ENCODE peak calls at places on chromosomes 5 and 9, in eight cellular contexts. One of them, this sample, is unnamed.

GRCh38 chr9:1995084-1995483 is 20.1 kb upstream of the SMARCA2 start:
- DNase-seq in spleen: no peak
- DNase-seq in AG09309: no peak
- DNase-seq in upper lobe of left lung: no peak
- DNase-seq in dorsolateral prefrontal cortex: no peak
- DNase-seq in HFF-Myc: no peak
- DNase-seq in mammary epithelial cell: no peak
- DNase-seq in heart left ventricle: no peak
- DNase-seq in this sample: no peak

GRCh38 chr9:88173378-88173999 is 35.2 kb upstream of the SPATA31C2 start:
- DNase-seq in spleen: no peak
- DNase-seq in dorsolateral prefrontal cortex: no peak
- DNase-seq in HFF-Myc: peak
- DNase-seq in AG09309: peak
- DNase-seq in upper lobe of left lung: peak
- DNase-seq in mammary epithelial cell: peak
- DNase-seq in heart left ventricle: peak
- DNase-seq in this sample: peak

GRCh38 chr5:128253224-128253623 is 169.7 kb downstream of the SLC12A2 start:
- DNase-seq in dorsolateral prefrontal cortex: no peak
- DNase-seq in upper lobe of left lung: no peak
- DNase-seq in AG09309: no peak
- DNase-seq in spleen: no peak
- DNase-seq in HFF-Myc: no peak
- DNase-seq in mammary epithelial cell: no peak
- DNase-seq in heart left ventricle: no peak
- DNase-seq in this sample: no peak

GRCh38 chr5:7897014-7897600 is 28.2 kb downstream of the MTRR start:
- DNase-seq in mammary epithelial cell: peak
- DNase-seq in upper lobe of left lung: no peak
- DNase-seq in AG09309: no peak
- DNase-seq in dorsolateral prefrontal cortex: no peak
- DNase-seq in spleen: no peak
- DNase-seq in heart left ventricle: no peak
- DNase-seq in HFF-Myc: peak
- DNase-seq in this sample: no peak

GRCh38 chr9:16414451-16414850 is 456.0 kb downstream of the BNC2 start:
- DNase-seq in upper lobe of left lung: no peak
- DNase-seq in dorsolateral prefrontal cortex: no peak
- DNase-seq in spleen: no peak
- DNase-seq in AG09309: no peak
- DNase-seq in heart left ventricle: no peak
- DNase-seq in HFF-Myc: no peak
- DNase-seq in mammary epithelial cell: no peak
- DNase-seq in this sample: no peak

GRCh38 chr9:4497855-4498254 is 7.6 kb downstream of the SLC1A1 start:
- DNase-seq in dorsolateral prefrontal cortex: no peak
- DNase-seq in heart left ventricle: no peak
- DNase-seq in spleen: no peak
- DNase-seq in mammary epithelial cell: no peak
- DNase-seq in upper lobe of left lung: no peak
- DNase-seq in AG09309: peak
- DNase-seq in HFF-Myc: no peak
- DNase-seq in this sample: no peak

GRCh38 chr9:134851015-134851414 is 29.6 kb upstream of the FCN2 start:
- DNase-seq in spleen: peak
- DNase-seq in heart left ventricle: no peak
- DNase-seq in mammary epithelial cell: no peak
- DNase-seq in HFF-Myc: no peak
- DNase-seq in upper lobe of left lung: no peak
- DNase-seq in AG09309: no peak
- DNase-seq in dorsolateral prefrontal cortex: no peak
- DNase-seq in this sample: no peak

GRCh38 chr5:68922172-68922987 is 171.4 kb upstream of the SLC30A5 start:
- DNase-seq in heart left ventricle: no peak
- DNase-seq in dorsolateral prefrontal cortex: no peak
- DNase-seq in AG09309: no peak
- DNase-seq in mammary epithelial cell: no peak
- DNase-seq in HFF-Myc: no peak
- DNase-seq in upper lobe of left lung: no peak
- DNase-seq in spleen: no peak
- DNase-seq in this sample: no peak

GRCh38 chr9:70406446-70406862 is 8.0 kb downstream of the KLF9 start:
- DNase-seq in HFF-Myc: no peak
- DNase-seq in AG09309: no peak
- DNase-seq in mammary epithelial cell: no peak
- DNase-seq in upper lobe of left lung: no peak
- DNase-seq in spleen: no peak
- DNase-seq in dorsolateral prefrontal cortex: no peak
- DNase-seq in heart left ventricle: no peak
- DNase-seq in this sample: no peak

GRCh38 chr5:61082516-61083280 is 79.6 kb downstream of the SMIM15 start:
- DNase-seq in mammary epithelial cell: peak
- DNase-seq in dorsolateral prefrontal cortex: no peak
- DNase-seq in HFF-Myc: no peak
- DNase-seq in spleen: no peak
- DNase-seq in heart left ventricle: no peak
- DNase-seq in upper lobe of left lung: no peak
- DNase-seq in AG09309: no peak
- DNase-seq in this sample: no peak

GRCh38 chr9:5834214-5834613 is 1.3 kb upstream of the ERMP1 start:
- DNase-seq in upper lobe of left lung: no peak
- DNase-seq in mammary epithelial cell: no peak
- DNase-seq in spleen: no peak
- DNase-seq in AG09309: no peak
- DNase-seq in dorsolateral prefrontal cortex: no peak
- DNase-seq in HFF-Myc: no peak
- DNase-seq in heart left ventricle: no peak
- DNase-seq in this sample: no peak

GRCh38 chr9:89723696-89724095 is 118.9 kb downstream of the GADD45G start:
- DNase-seq in heart left ventricle: no peak
- DNase-seq in spleen: no peak
- DNase-seq in AG09309: no peak
- DNase-seq in upper lobe of left lung: no peak
- DNase-seq in mammary epithelial cell: no peak
- DNase-seq in HFF-Myc: no peak
- DNase-seq in dorsolateral prefrontal cortex: no peak
- DNase-seq in this sample: peak

GRCh38 chr5:80408475-80408875 is 611 bp downstream of the ZFYVE16 start:
- DNase-seq in upper lobe of left lung: peak
- DNase-seq in HFF-Myc: no peak
- DNase-seq in dorsolateral prefrontal cortex: peak
- DNase-seq in spleen: no peak
- DNase-seq in mammary epithelial cell: peak
- DNase-seq in heart left ventricle: peak
- DNase-seq in AG09309: no peak
- DNase-seq in this sample: no peak

GRCh38 chr9:36922548-36922947 is 111.5 kb downstream of the PAX5 start:
- DNase-seq in upper lobe of left lung: no peak
- DNase-seq in AG09309: no peak
- DNase-seq in HFF-Myc: no peak
- DNase-seq in heart left ventricle: no peak
- DNase-seq in dorsolateral prefrontal cortex: no peak
- DNase-seq in mammary epithelial cell: no peak
- DNase-seq in spleen: no peak
- DNase-seq in this sample: no peak

DNA sequence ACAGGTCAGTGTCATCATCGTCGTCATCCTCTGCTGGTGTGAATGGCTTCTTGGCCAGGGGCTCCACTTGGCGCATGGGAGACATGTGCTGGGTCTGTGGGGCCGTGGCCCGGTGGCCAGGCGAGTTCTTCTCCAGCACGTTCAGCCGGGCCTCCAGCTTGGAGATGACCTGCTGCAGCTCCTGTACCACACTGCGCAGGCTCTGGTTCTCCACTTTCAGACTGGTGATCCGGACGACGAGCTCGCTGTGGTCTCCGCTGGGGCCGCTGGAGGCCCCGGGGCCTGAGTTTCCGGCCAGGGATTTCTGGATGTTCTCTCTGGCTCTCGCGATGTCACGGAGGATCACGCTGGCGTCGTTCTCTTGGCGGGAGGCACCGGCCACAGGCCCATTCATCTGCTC is 40.6 kb downstream of the ZNF484 start:
- DNase-seq in upper lobe of left lung: no peak
- DNase-seq in spleen: no peak
- DNase-seq in heart left ventricle: no peak
- DNase-seq in dorsolateral prefrontal cortex: no peak
- DNase-seq in AG09309: no peak
- DNase-seq in HFF-Myc: no peak
- DNase-seq in mammary epithelial cell: no peak
- DNase-seq in this sample: no peak
- H3K4me3 ChIP-seq in upper lobe of left lung: no peak
- H3K4me3 ChIP-seq in spleen: no peak
- H3K4me3 ChIP-seq in heart left ventricle: no peak
- H3K4me3 ChIP-seq in dorsolateral prefrontal cortex: no peak
- H3K4me3 ChIP-seq in AG09309: no peak
- H3K4me3 ChIP-seq in HFF-Myc: no peak
- H3K4me3 ChIP-seq in mammary epithelial cell: no peak
- H3K4me3 ChIP-seq in this sample: no peak

GRCh38 chr9:27165670-27166069 is 56.6 kb downstream of the TEK start:
- DNase-seq in HFF-Myc: no peak
- DNase-seq in spleen: no peak
- DNase-seq in heart left ventricle: no peak
- DNase-seq in AG09309: no peak
- DNase-seq in upper lobe of left lung: no peak
- DNase-seq in mammary epithelial cell: no peak
- DNase-seq in dorsolateral prefrontal cortex: no peak
- DNase-seq in this sample: no peak
- TF ChIP-seq CTCF in HFF-Myc: no peak
- TF ChIP-seq CTCF in spleen: no peak
- TF ChIP-seq CTCF in heart left ventricle: no peak
- TF ChIP-seq CTCF in AG09309: no peak
- TF ChIP-seq CTCF in upper lobe of left lung: no peak
- TF ChIP-seq CTCF in mammary epithelial cell: no peak
- TF ChIP-seq CTCF in dorsolateral prefrontal cortex: no peak
- TF ChIP-seq CTCF in this sample: no peak

GRCh38 chr5:135434591-135435466 is 12.3 kb downstream of the DCANP1 start:
- DNase-seq in HFF-Myc: no peak
- DNase-seq in dorsolateral prefrontal cortex: no peak
- DNase-seq in spleen: no peak
- DNase-seq in upper lobe of left lung: no peak
- DNase-seq in mammary epithelial cell: no peak
- DNase-seq in heart left ventricle: no peak
- DNase-seq in AG09309: peak
- DNase-seq in this sample: no peak

GRCh38 chr5:135435467-135436330 is 11.4 kb downstream of the DCANP1 start:
- DNase-seq in dorsolateral prefrontal cortex: no peak
- DNase-seq in mammary epithelial cell: no peak
- DNase-seq in upper lobe of left lung: no peak
- DNase-seq in heart left ventricle: no peak
- DNase-seq in AG09309: no peak
- DNase-seq in spleen: peak
- DNase-seq in HFF-Myc: no peak
- DNase-seq in this sample: no peak

GRCh38 chr5:135438712-135439111 is 8.4 kb downstream of the DCANP1 start:
- DNase-seq in spleen: no peak
- DNase-seq in heart left ventricle: no peak
- DNase-seq in upper lobe of left lung: no peak
- DNase-seq in HFF-Myc: no peak
- DNase-seq in AG09309: no peak
- DNase-seq in dorsolateral prefrontal cortex: no peak
- DNase-seq in mammary epithelial cell: no peak
- DNase-seq in this sample: no peak

GRCh38 chr5:135437796-135438560 is 9.2 kb downstream of the DCANP1 start:
- DNase-seq in dorsolateral prefrontal cortex: no peak
- DNase-seq in HFF-Myc: peak
- DNase-seq in spleen: peak
- DNase-seq in upper lobe of left lung: peak
- DNase-seq in mammary epithelial cell: peak
- DNase-seq in heart left ventricle: peak
- DNase-seq in AG09309: peak
- DNase-seq in this sample: peak

DNA sequence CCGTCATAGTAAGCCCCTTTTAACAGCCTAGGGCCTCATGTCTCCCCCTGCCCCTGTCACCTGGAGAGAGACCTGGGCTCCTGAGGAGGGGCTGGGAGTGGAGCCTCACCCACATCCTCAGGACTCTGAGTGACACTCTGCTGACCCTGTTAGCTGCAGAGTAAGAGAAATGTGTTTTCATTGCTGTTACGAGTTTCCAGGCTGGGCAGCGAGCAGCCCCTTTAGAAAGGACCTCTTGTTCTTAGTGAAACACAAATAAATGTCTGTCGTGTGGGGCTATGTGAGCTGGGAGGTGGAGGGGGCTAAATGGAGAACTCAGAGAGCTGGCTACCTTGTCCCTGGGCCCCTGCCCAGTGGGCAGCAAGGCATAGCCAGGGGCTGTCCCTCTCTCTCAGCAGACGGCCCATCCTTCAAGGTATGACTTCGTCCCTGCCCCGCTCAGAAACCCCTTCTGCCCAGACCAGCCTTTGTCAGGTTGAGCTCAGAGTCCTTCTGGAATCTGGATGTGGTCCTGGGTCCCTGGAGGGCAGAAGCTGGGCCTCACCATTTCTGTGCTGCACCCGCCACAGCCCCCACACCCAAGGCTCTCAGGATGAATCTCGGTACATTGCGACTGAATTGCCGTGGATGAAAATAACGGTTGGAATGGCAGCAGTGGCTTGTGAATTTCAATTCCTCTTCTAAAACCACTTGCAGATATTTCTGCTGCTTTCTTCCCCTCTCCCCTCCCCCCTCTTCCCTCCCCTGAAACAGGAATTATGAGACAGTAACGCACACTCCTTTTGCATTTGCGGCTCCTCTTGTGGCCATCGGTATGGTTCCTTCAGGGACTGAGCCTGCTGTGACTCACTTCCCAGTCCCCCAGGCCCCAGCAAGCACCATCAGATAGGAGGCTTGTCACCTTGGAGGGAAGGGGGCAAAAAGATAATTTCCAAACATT is 10.0 kb downstream of the DCANP1 start:
- DNase-seq in spleen: no peak
- DNase-seq in heart left ventricle: no peak
- DNase-seq in mammary epithelial cell: no peak
- DNase-seq in AG09309: no peak
- DNase-seq in upper lobe of left lung: peak
- DNase-seq in HFF-Myc: no peak
- DNase-seq in dorsolateral prefrontal cortex: no peak
- DNase-seq in this sample: no peak
- H3K4me3 ChIP-seq in spleen: no peak
- H3K4me3 ChIP-seq in heart left ventricle: no peak
- H3K4me3 ChIP-seq in mammary epithelial cell: no peak
- H3K4me3 ChIP-seq in AG09309: no peak
- H3K4me3 ChIP-seq in upper lobe of left lung: no peak
- H3K4me3 ChIP-seq in HFF-Myc: no peak
- H3K4me3 ChIP-seq in dorsolateral prefrontal cortex: no peak
- H3K4me3 ChIP-seq in this sample: no peak

DNA sequence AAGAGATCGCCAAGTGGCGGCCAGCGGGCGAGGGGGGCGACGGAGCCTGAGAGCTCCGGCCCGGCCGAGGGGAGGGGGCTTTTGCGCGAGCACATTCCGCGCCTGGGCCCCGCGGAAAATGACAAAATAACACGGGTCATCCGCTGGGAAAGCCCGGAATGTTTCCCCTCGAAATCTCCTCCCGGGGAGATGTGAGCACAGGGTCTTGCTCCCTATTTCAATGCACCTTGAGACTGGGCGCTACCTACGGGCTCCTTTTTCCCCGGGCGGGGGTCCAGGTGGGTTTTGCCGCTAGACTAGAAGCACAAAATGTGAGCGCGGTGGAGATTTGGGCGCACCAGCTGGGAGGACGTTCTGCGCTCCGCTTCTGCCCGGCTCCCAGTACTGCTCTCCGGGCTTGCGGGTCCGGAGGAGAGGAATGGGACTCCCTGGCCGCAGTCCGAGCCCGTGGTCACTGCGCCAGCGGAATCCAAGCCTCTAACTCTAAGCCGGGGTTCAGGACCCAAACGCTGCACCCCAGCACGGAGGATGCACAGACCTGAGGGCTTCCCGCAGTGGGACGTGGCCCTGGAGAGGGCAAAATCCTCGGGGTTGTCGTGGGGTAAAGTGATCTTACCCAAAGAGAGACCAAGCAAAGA is 2.8 kb upstream of the PRDM12 start:
- DNase-seq in HFF-Myc: no peak
- DNase-seq in dorsolateral prefrontal cortex: no peak
- DNase-seq in AG09309: no peak
- DNase-seq in heart left ventricle: no peak
- DNase-seq in upper lobe of left lung: no peak
- DNase-seq in spleen: no peak
- DNase-seq in mammary epithelial cell: no peak
- DNase-seq in this sample: no peak
- TF ChIP-seq CTCF in HFF-Myc: no peak
- TF ChIP-seq CTCF in dorsolateral prefrontal cortex: no peak
- TF ChIP-seq CTCF in AG09309: no peak
- TF ChIP-seq CTCF in heart left ventricle: no peak
- TF ChIP-seq CTCF in upper lobe of left lung: no peak
- TF ChIP-seq CTCF in spleen: no peak
- TF ChIP-seq CTCF in mammary epithelial cell: no peak
- TF ChIP-seq CTCF in this sample: no peak

This sample was measured in LNCaP clone FGC.